ENCODE peak calls at places on chromosomes 5 and 9, in seven cellular contexts. One of them, this sample, is unnamed.

GRCh38 chr9:134188421-134189166 is 24.2 kb upstream of the RNU6ATAC start:
- DNase-seq in A172: no peak
- DNase-seq in iPS DF 19.7: no peak
- DNase-seq in hippocampal formation: no peak
- DNase-seq in DMS 273 treated with DMSO at 0.1 percent for 48 hours: no peak
- DNase-seq in BJ: no peak
- DNase-seq in astrocyte: no peak
- DNase-seq in this sample: no peak

GRCh38 chr5:163434410-163434866 is 3.0 kb upstream of the CCNG1 start:
- DNase-seq in A172: peak; percentile 67
- DNase-seq in iPS DF 19.7: no peak
- DNase-seq in DMS 273 treated with DMSO at 0.1 percent for 48 hours: no peak
- DNase-seq in hippocampal formation: no peak
- DNase-seq in astrocyte: peak; percentile 70
- DNase-seq in BJ: no peak
- DNase-seq in this sample: no peak

GRCh38 chr5:136729901-136730355 is 364.6 kb upstream of the TRPC7 start:
- DNase-seq in astrocyte: peak; percentile 96
- DNase-seq in iPS DF 19.7: no peak
- DNase-seq in hippocampal formation: no peak
- DNase-seq in DMS 273 treated with DMSO at 0.1 percent for 48 hours: no peak
- DNase-seq in BJ: peak; percentile 97
- DNase-seq in A172: peak; percentile 98
- DNase-seq in this sample: no peak

GRCh38 chr9:120386390-120387131 is 193.4 kb downstream of the CDK5RAP2 start:
- DNase-seq in BJ: no peak
- DNase-seq in iPS DF 19.7: no peak
- DNase-seq in astrocyte: peak; percentile 44
- DNase-seq in DMS 273 treated with DMSO at 0.1 percent for 48 hours: no peak
- DNase-seq in hippocampal formation: no peak
- DNase-seq in A172: no peak
- DNase-seq in this sample: no peak

GRCh38 chr5:10760033-10760975 is 730 bp downstream of the DAP start:
- DNase-seq in DMS 273 treated with DMSO at 0.1 percent for 48 hours: peak; percentile 75
- DNase-seq in iPS DF 19.7: no peak
- DNase-seq in A172: peak; percentile 67
- DNase-seq in hippocampal formation: peak; percentile 34
- DNase-seq in BJ: no peak
- DNase-seq in astrocyte: peak; percentile 53
- DNase-seq in this sample: peak; percentile 28

GRCh38 chr9:91536211-91536691 is 112.6 kb upstream of the NFIL3 start:
- DNase-seq in astrocyte: peak; percentile 84
- DNase-seq in iPS DF 19.7: no peak
- DNase-seq in hippocampal formation: no peak
- DNase-seq in A172: peak; percentile 56
- DNase-seq in BJ: peak; percentile 44
- DNase-seq in DMS 273 treated with DMSO at 0.1 percent for 48 hours: no peak
- DNase-seq in this sample: no peak

GRCh38 chr9:131398204-131398603 is 4.3 kb downstream of the PRRC2B start:
- DNase-seq in A172: no peak
- DNase-seq in DMS 273 treated with DMSO at 0.1 percent for 48 hours: no peak
- DNase-seq in astrocyte: peak; percentile 64
- DNase-seq in hippocampal formation: no peak
- DNase-seq in BJ: no peak
- DNase-seq in iPS DF 19.7: no peak
- DNase-seq in this sample: no peak

GRCh38 chr5:57441557-57441956 is 41.1 kb downstream of the ACTBL2 start:
- DNase-seq in iPS DF 19.7: no peak
- DNase-seq in DMS 273 treated with DMSO at 0.1 percent for 48 hours: peak; percentile 88
- DNase-seq in A172: peak; percentile 97
- DNase-seq in astrocyte: peak; percentile 99
- DNase-seq in BJ: peak; percentile 91
- DNase-seq in hippocampal formation: no peak
- DNase-seq in this sample: no peak

GRCh38 chr5:151384106-151384505 is 36.7 kb upstream of the SLC36A2 start:
- DNase-seq in A172: peak; percentile 63
- DNase-seq in hippocampal formation: no peak
- DNase-seq in iPS DF 19.7: no peak
- DNase-seq in astrocyte: no peak
- DNase-seq in DMS 273 treated with DMSO at 0.1 percent for 48 hours: no peak
- DNase-seq in BJ: no peak
- DNase-seq in this sample: no peak

GRCh38 chr9:136860529-136860928 is 5.6 kb downstream of the EDF1 start:
- DNase-seq in BJ: no peak
- DNase-seq in A172: no peak
- DNase-seq in DMS 273 treated with DMSO at 0.1 percent for 48 hours: no peak
- DNase-seq in iPS DF 19.7: no peak
- DNase-seq in hippocampal formation: no peak
- DNase-seq in astrocyte: no peak
- DNase-seq in this sample: no peak

GRCh38 chr5:130705368-130705767 is 459.7 kb downstream of the HINT1 start:
- DNase-seq in astrocyte: no peak
- DNase-seq in DMS 273 treated with DMSO at 0.1 percent for 48 hours: no peak
- DNase-seq in hippocampal formation: no peak
- DNase-seq in A172: no peak
- DNase-seq in iPS DF 19.7: no peak
- DNase-seq in BJ: no peak
- DNase-seq in this sample: no peak

GRCh38 chr5:23614422-23614821 is 107.0 kb downstream of the PRDM9 start:
- DNase-seq in iPS DF 19.7: no peak
- DNase-seq in BJ: no peak
- DNase-seq in hippocampal formation: no peak
- DNase-seq in A172: no peak
- DNase-seq in astrocyte: no peak
- DNase-seq in DMS 273 treated with DMSO at 0.1 percent for 48 hours: no peak
- DNase-seq in this sample: no peak

GRCh38 chr9:91198405-91198804 is 163.3 kb downstream of the AUH start:
- DNase-seq in BJ: no peak
- DNase-seq in hippocampal formation: no peak
- DNase-seq in A172: no peak
- DNase-seq in iPS DF 19.7: no peak
- DNase-seq in DMS 273 treated with DMSO at 0.1 percent for 48 hours: no peak
- DNase-seq in astrocyte: no peak
- DNase-seq in this sample: no peak

GRCh38 chr9:131297903-131298302 is 8.4 kb downstream of the PLPP7 start:
- DNase-seq in iPS DF 19.7: no peak
- DNase-seq in BJ: no peak
- DNase-seq in A172: no peak
- DNase-seq in hippocampal formation: no peak
- DNase-seq in DMS 273 treated with DMSO at 0.1 percent for 48 hours: no peak
- DNase-seq in astrocyte: no peak
- DNase-seq in this sample: no peak

GRCh38 chr9:87707805-87708500 is 18.0 kb upstream of the CTSL start:
- DNase-seq in BJ: no peak
- DNase-seq in iPS DF 19.7: no peak
- DNase-seq in DMS 273 treated with DMSO at 0.1 percent for 48 hours: no peak
- DNase-seq in hippocampal formation: no peak
- DNase-seq in A172: no peak
- DNase-seq in astrocyte: no peak
- DNase-seq in this sample: no peak

GRCh38 chr9:129006328-129007034 is 21.6 kb downstream of the SH3GLB2 start:
- DNase-seq in A172: peak; percentile 80
- DNase-seq in DMS 273 treated with DMSO at 0.1 percent for 48 hours: peak; percentile 51
- DNase-seq in hippocampal formation: peak; percentile 77
- DNase-seq in astrocyte: peak; percentile 31
- DNase-seq in iPS DF 19.7: no peak
- DNase-seq in BJ: no peak
- DNase-seq in this sample: peak; percentile 69

GRCh38 chr5:126104951-126105350 is 318.3 kb upstream of the GRAMD2B start:
- DNase-seq in BJ: peak; percentile 13
- DNase-seq in A172: no peak
- DNase-seq in DMS 273 treated with DMSO at 0.1 percent for 48 hours: no peak
- DNase-seq in iPS DF 19.7: no peak
- DNase-seq in hippocampal formation: no peak
- DNase-seq in astrocyte: no peak
- DNase-seq in this sample: no peak

GRCh38 chr5:142685418-142686209 is at the start of gene FGF1:
- DNase-seq in DMS 273 treated with DMSO at 0.1 percent for 48 hours: no peak
- DNase-seq in A172: no peak
- DNase-seq in astrocyte: peak; percentile 80
- DNase-seq in BJ: no peak
- DNase-seq in hippocampal formation: peak; percentile 55
- DNase-seq in iPS DF 19.7: no peak
- DNase-seq in this sample: peak; percentile 56

GRCh38 chr9:97220894-97221477 is 86.5 kb upstream of the CCDC180 start:
- DNase-seq in DMS 273 treated with DMSO at 0.1 percent for 48 hours: no peak
- DNase-seq in astrocyte: no peak
- DNase-seq in A172: no peak
- DNase-seq in BJ: no peak
- DNase-seq in hippocampal formation: no peak
- DNase-seq in iPS DF 19.7: no peak
- DNase-seq in this sample: no peak

GRCh38 chr9:19404278-19405075 is 4.3 kb upstream of the ACER2 start:
- DNase-seq in A172: no peak
- DNase-seq in iPS DF 19.7: no peak
- DNase-seq in astrocyte: no peak
- DNase-seq in DMS 273 treated with DMSO at 0.1 percent for 48 hours: no peak
- DNase-seq in hippocampal formation: no peak
- DNase-seq in BJ: no peak
- DNase-seq in this sample: no peak

This sample was measured in caudate nucleus.